ENCODE peak calls at places on chromosomes 2 and 18, in ten cellular contexts. N, F, Z, Q, R, X, C, G, V and L are unnamed samples.

GRCh38 chr2:11835403-11835802 is 89.0 kb downstream of the LPIN1 start:
- DNase-seq in N (no peak), F (peak), Z (peak), Q (no peak), R (no peak), X (no peak), C (no peak), G (no peak), V (no peak), L (peak)

GRCh38 chr2:48600917-48601316 is 16.7 kb upstream of the GTF2A1L start:
- DNase-seq in N (no peak), F (no peak), Z (no peak), Q (peak), R (no peak), X (peak), C (no peak), G (peak), V (no peak), L (no peak)

GRCh38 chr2:58834404-58834803 is 593.3 kb upstream of the FANCL start:
- DNase-seq in N (peak), F (no peak), Z (peak), Q (peak), R (no peak), X (peak), C (peak), G (peak), V (peak), L (peak)

GRCh38 chr2:174617713-174618112 is 20.1 kb upstream of the WIPF1 start:
- DNase-seq in N (no peak), F (no peak), Z (no peak), Q (no peak), R (no peak), X (no peak), C (no peak), G (no peak), V (no peak), L (peak)

GRCh38 chr18:68694316-68694715 is 20.6 kb downstream of the TMX3 start:
- DNase-seq in N (no peak), F (no peak), Z (no peak), Q (no peak), R (no peak), X (no peak), C (no peak), G (no peak), V (no peak), L (no peak)

GRCh38 chr2:7077660-7078278 is 160.6 kb downstream of the RNF144A start:
- DNase-seq in N (no peak), F (no peak), Z (no peak), Q (no peak), R (no peak), X (peak), C (no peak), G (no peak), V (no peak), L (peak)

GRCh38 chr18:42038936-42039335 is 83.9 kb downstream of the PIK3C3 start:
- DNase-seq in N (no peak), F (no peak), Z (peak), Q (peak), R (no peak), X (peak), C (no peak), G (peak), V (no peak), L (peak)

GRCh38 chr18:65091737-65092329 is 659.0 kb upstream of the CDH7 start:
- DNase-seq in N (peak), F (peak), Z (peak), Q (peak), R (no peak), X (no peak), C (no peak), G (peak), V (peak), L (peak)

GRCh38 chr18:31687016-31687415 is 2.6 kb upstream of the B4GALT6 start:
- DNase-seq in N (no peak), F (no peak), Z (no peak), Q (no peak), R (no peak), X (no peak), C (no peak), G (no peak), V (no peak), L (peak)

GRCh38 chr2:230985519-230986231 is 10.2 kb upstream of the SPATA3 start:
- DNase-seq in N (no peak), F (no peak), Z (no peak), Q (no peak), R (no peak), X (no peak), C (no peak), G (no peak), V (no peak), L (no peak)

GRCh38 chr2:15930589-15931513 is 9.5 kb upstream of the MYCN start:
- DNase-seq in N (no peak), F (no peak), Z (no peak), Q (no peak), R (no peak), X (no peak), C (no peak), G (no peak), V (no peak), L (no peak)

GRCh38 chr2:119289642-119290041 is 66.0 kb downstream of the STEAP3 start:
- DNase-seq in N (no peak), F (no peak), Z (no peak), Q (no peak), R (no peak), X (peak), C (no peak), G (no peak), V (no peak), L (no peak)

GRCh38 chr2:67674668-67675067 is 277.5 kb downstream of the ETAA1 start:
- DNase-seq in N (no peak), F (no peak), Z (no peak), Q (no peak), R (no peak), X (no peak), C (no peak), G (no peak), V (no peak), L (no peak)

GRCh38 chr18:13823707-13824395 is at the start of gene MC5R:
- DNase-seq in N (peak), F (peak), Z (peak), Q (peak), R (peak), X (peak), C (peak), G (peak), V (peak), L (peak)

GRCh38 chr18:42670860-42671259 is 444.6 kb downstream of the RIT2 start:
- DNase-seq in N (no peak), F (no peak), Z (no peak), Q (no peak), R (no peak), X (no peak), C (no peak), G (no peak), V (no peak), L (no peak)

GRCh38 chr18:21270453-21270852 is 28.4 kb downstream of the GREB1L start:
- DNase-seq in N (no peak), F (no peak), Z (no peak), Q (no peak), R (no peak), X (peak), C (no peak), G (peak), V (no peak), L (no peak)

GRCh38 chr18:28411806-28412205 is 234.9 kb upstream of the CDH2 start:
- DNase-seq in N (no peak), F (no peak), Z (peak), Q (no peak), R (no peak), X (peak), C (no peak), G (peak), V (no peak), L (no peak)

GRCh38 chr18:42072407-42072806 is 117.4 kb downstream of the PIK3C3 start:
- DNase-seq in N (no peak), F (no peak), Z (no peak), Q (no peak), R (no peak), X (no peak), C (no peak), G (no peak), V (no peak), L (no peak)

GRCh38 chr2:55779459-55780421 is 86.1 kb upstream of the PNPT1 start:
- DNase-seq in N (no peak), F (no peak), Z (peak), Q (peak), R (no peak), X (peak), C (no peak), G (peak), V (no peak), L (peak)

GRCh38 chr2:1605102-1605501 is 139.2 kb downstream of the PXDN start:
- DNase-seq in N (no peak), F (no peak), Z (no peak), Q (peak), R (no peak), X (peak), C (no peak), G (no peak), V (no peak), L (no peak)

GRCh38 chr2:226445216-226445861 is 354.3 kb downstream of the IRS1 start:
- DNase-seq in N (no peak), F (no peak), Z (no peak), Q (no peak), R (no peak), X (no peak), C (no peak), G (no peak), V (no peak), L (no peak)

GRCh38 chr2:20021405-20022009 is 9.0 kb upstream of the MATN3 start:
- DNase-seq in N (no peak), F (no peak), Z (no peak), Q (no peak), R (no peak), X (no peak), C (no peak), G (no peak), V (peak), L (no peak)